ENCODE peak calls at places on chromosomes 13 and 19, in seven cellular contexts. One of them, this sample, is unnamed. For H3K4me1, the result is how much of the 10 kb centered on the place peaks cover.

GRCh38 chr19:53130506-53130905 is 2.2 kb downstream of the ZNF415 start:
- DNase-seq in CD8-positive, alpha-beta memory T cell: no peak
- DNase-seq in testis: no peak
- DNase-seq in cardiac muscle cell: no peak
- DNase-seq in uterus: no peak
- DNase-seq in mucosa of descending colon: no peak
- DNase-seq in lung: no peak
- DNase-seq in this sample: no peak

GRCh38 chr13:44191504-44192171 is 182.0 kb upstream of the SERP2 start:
- DNase-seq in CD8-positive, alpha-beta memory T cell: peak
- DNase-seq in testis: peak
- DNase-seq in cardiac muscle cell: peak
- DNase-seq in uterus: peak
- DNase-seq in mucosa of descending colon: no peak
- DNase-seq in lung: peak
- DNase-seq in this sample: peak

GRCh38 chr19:56942749-56943148 is 102.2 kb upstream of the PEG3 start:
- DNase-seq in CD8-positive, alpha-beta memory T cell: no peak
- DNase-seq in testis: peak
- DNase-seq in cardiac muscle cell: peak
- DNase-seq in uterus: no peak
- DNase-seq in mucosa of descending colon: no peak
- DNase-seq in lung: no peak
- DNase-seq in this sample: no peak

GRCh38 chr13:34011552-34012085 is 193.7 kb downstream of the RFC3 start:
- DNase-seq in CD8-positive, alpha-beta memory T cell: no peak
- DNase-seq in testis: no peak
- DNase-seq in cardiac muscle cell: no peak
- DNase-seq in uterus: no peak
- DNase-seq in mucosa of descending colon: no peak
- DNase-seq in lung: no peak
- DNase-seq in this sample: no peak

GRCh38 chr19:5298502-5298901 is 42.1 kb downstream of the PTPRS start:
- DNase-seq in CD8-positive, alpha-beta memory T cell: no peak
- DNase-seq in testis: no peak
- DNase-seq in cardiac muscle cell: no peak
- DNase-seq in uterus: no peak
- DNase-seq in mucosa of descending colon: no peak
- DNase-seq in lung: peak
- DNase-seq in this sample: no peak

GRCh38 chr19:38059897-38060296 is 152.9 kb downstream of the SIPA1L3 start:
- DNase-seq in CD8-positive, alpha-beta memory T cell: no peak
- DNase-seq in testis: no peak
- DNase-seq in cardiac muscle cell: peak
- DNase-seq in uterus: no peak
- DNase-seq in mucosa of descending colon: no peak
- DNase-seq in lung: no peak
- DNase-seq in this sample: no peak

GRCh38 chr19:38656171-38656981 is 8.9 kb downstream of the ACTN4 start:
- DNase-seq in CD8-positive, alpha-beta memory T cell: peak
- DNase-seq in testis: no peak
- DNase-seq in cardiac muscle cell: peak
- DNase-seq in uterus: no peak
- DNase-seq in mucosa of descending colon: no peak
- DNase-seq in lung: no peak
- DNase-seq in this sample: no peak

GRCh38 chr13:26679945-26680516 is 80.6 kb downstream of the GPR12 start:
- DNase-seq in CD8-positive, alpha-beta memory T cell: no peak
- DNase-seq in testis: no peak
- DNase-seq in cardiac muscle cell: no peak
- DNase-seq in uterus: no peak
- DNase-seq in mucosa of descending colon: no peak
- DNase-seq in lung: no peak
- DNase-seq in this sample: no peak

GRCh38 chr13:59842507-59842906 is 321.2 kb downstream of the DIAPH3 start:
- DNase-seq in CD8-positive, alpha-beta memory T cell: no peak
- DNase-seq in testis: no peak
- DNase-seq in cardiac muscle cell: no peak
- DNase-seq in uterus: no peak
- DNase-seq in mucosa of descending colon: no peak
- DNase-seq in lung: no peak
- DNase-seq in this sample: no peak

GRCh38 chr13:56424246-56424645 is 716.5 kb upstream of the PRR20A start:
- DNase-seq in CD8-positive, alpha-beta memory T cell: no peak
- DNase-seq in testis: no peak
- DNase-seq in cardiac muscle cell: no peak
- DNase-seq in uterus: no peak
- DNase-seq in mucosa of descending colon: no peak
- DNase-seq in lung: no peak
- DNase-seq in this sample: no peak

GRCh38 chr13:36344886-36345437 is 1.2 kb downstream of the SPART start:
- DNase-seq in CD8-positive, alpha-beta memory T cell: no peak
- DNase-seq in testis: peak
- DNase-seq in cardiac muscle cell: peak
- DNase-seq in uterus: no peak
- DNase-seq in mucosa of descending colon: no peak
- DNase-seq in lung: no peak
- DNase-seq in this sample: no peak

GRCh38 chr13:20814224-20814910 is 40.6 kb upstream of the EEF1AKMT1 start:
- DNase-seq in CD8-positive, alpha-beta memory T cell: no peak
- DNase-seq in testis: peak
- DNase-seq in cardiac muscle cell: peak
- DNase-seq in uterus: peak
- DNase-seq in mucosa of descending colon: peak
- DNase-seq in lung: peak
- DNase-seq in this sample: peak

GRCh38 chr19:28305513-28305912 is 907.4 kb downstream of the UQCRFS1 start:
- DNase-seq in CD8-positive, alpha-beta memory T cell: no peak
- DNase-seq in testis: no peak
- DNase-seq in cardiac muscle cell: no peak
- DNase-seq in uterus: no peak
- DNase-seq in mucosa of descending colon: no peak
- DNase-seq in lung: no peak
- DNase-seq in this sample: no peak

GRCh38 chr19:45306040-45306439 is 16.6 kb downstream of the CKM start:
- DNase-seq in CD8-positive, alpha-beta memory T cell: no peak
- DNase-seq in testis: no peak
- DNase-seq in cardiac muscle cell: no peak
- DNase-seq in uterus: no peak
- DNase-seq in mucosa of descending colon: no peak
- DNase-seq in lung: no peak
- DNase-seq in this sample: no peak

GRCh38 chr19:49210108-49210900 is 52.7 kb downstream of the TRPM4 start:
- DNase-seq in CD8-positive, alpha-beta memory T cell: no peak
- DNase-seq in testis: peak
- DNase-seq in cardiac muscle cell: peak
- DNase-seq in uterus: peak
- DNase-seq in mucosa of descending colon: peak
- DNase-seq in lung: no peak
- DNase-seq in this sample: no peak

GRCh38 chr19:2607712-2608601 is 94.5 kb downstream of the GNG7 start:
- DNase-seq in CD8-positive, alpha-beta memory T cell: peak
- DNase-seq in testis: no peak
- DNase-seq in cardiac muscle cell: no peak
- DNase-seq in uterus: no peak
- DNase-seq in mucosa of descending colon: peak
- DNase-seq in lung: no peak
- DNase-seq in this sample: no peak

GRCh38 chr19:45414468-45414867 is 8.0 kb downstream of the POLR1G start:
- DNase-seq in CD8-positive, alpha-beta memory T cell: no peak
- DNase-seq in testis: no peak
- DNase-seq in cardiac muscle cell: no peak
- DNase-seq in uterus: no peak
- DNase-seq in mucosa of descending colon: no peak
- DNase-seq in lung: no peak
- DNase-seq in this sample: no peak

GRCh38 chr13:98565726-98566577 is 11.0 kb downstream of the STK24 start:
- DNase-seq in CD8-positive, alpha-beta memory T cell: no peak
- DNase-seq in testis: no peak
- DNase-seq in cardiac muscle cell: peak
- DNase-seq in uterus: no peak
- DNase-seq in mucosa of descending colon: peak
- DNase-seq in lung: no peak
- DNase-seq in this sample: no peak

GRCh38 chr13:112248406-112248760 is 127.8 kb upstream of the SPACA7 start:
- DNase-seq in CD8-positive, alpha-beta memory T cell: no peak
- DNase-seq in testis: peak
- DNase-seq in cardiac muscle cell: no peak
- DNase-seq in uterus: no peak
- DNase-seq in mucosa of descending colon: no peak
- DNase-seq in lung: peak
- DNase-seq in this sample: peak

GRCh38 chr13:73492811-73493210 is 434.0 kb downstream of the KLF5 start:
- DNase-seq in CD8-positive, alpha-beta memory T cell: no peak
- DNase-seq in testis: no peak
- DNase-seq in cardiac muscle cell: no peak
- DNase-seq in uterus: no peak
- DNase-seq in mucosa of descending colon: no peak
- DNase-seq in lung: no peak
- DNase-seq in this sample: no peak

GRCh38 chr13:76020421-76020955 is 384.4 kb downstream of the LMO7 start:
- DNase-seq in CD8-positive, alpha-beta memory T cell: no peak
- DNase-seq in testis: no peak
- DNase-seq in cardiac muscle cell: no peak
- DNase-seq in uterus: no peak
- DNase-seq in mucosa of descending colon: no peak
- DNase-seq in lung: no peak
- DNase-seq in this sample: no peak

GRCh38 chr13:73998631-73999030 is 135.6 kb downstream of the KLF12 start:
- DNase-seq in CD8-positive, alpha-beta memory T cell: no peak
- DNase-seq in testis: no peak
- DNase-seq in cardiac muscle cell: no peak
- DNase-seq in uterus: no peak
- DNase-seq in mucosa of descending colon: no peak
- DNase-seq in lung: no peak
- DNase-seq in this sample: no peak

GRCh38 chr13:74687452-74688180 is 553.4 kb upstream of the KLF12 start:
- DNase-seq in CD8-positive, alpha-beta memory T cell: no peak
- DNase-seq in testis: no peak
- DNase-seq in cardiac muscle cell: no peak
- DNase-seq in uterus: no peak
- DNase-seq in mucosa of descending colon: no peak
- DNase-seq in lung: no peak
- DNase-seq in this sample: no peak

GRCh38 chr13:113402471-113403254 is 38.7 kb upstream of the GRTP1 start:
- DNase-seq in CD8-positive, alpha-beta memory T cell: no peak
- DNase-seq in testis: no peak
- DNase-seq in cardiac muscle cell: no peak
- DNase-seq in uterus: no peak
- DNase-seq in mucosa of descending colon: no peak
- DNase-seq in lung: no peak
- DNase-seq in this sample: no peak

GRCh38 chr19:53908933-53909415 is at the start of gene CACNG7:
- DNase-seq in CD8-positive, alpha-beta memory T cell: no peak
- DNase-seq in testis: no peak
- DNase-seq in cardiac muscle cell: peak
- DNase-seq in uterus: no peak
- DNase-seq in mucosa of descending colon: no peak
- DNase-seq in lung: no peak
- DNase-seq in this sample: no peak

GRCh38 chr13:40404967-40405716 is 261.3 kb downstream of the FOXO1 start:
- DNase-seq in CD8-positive, alpha-beta memory T cell: no peak
- DNase-seq in testis: no peak
- DNase-seq in cardiac muscle cell: no peak
- DNase-seq in uterus: no peak
- DNase-seq in mucosa of descending colon: no peak
- DNase-seq in lung: no peak
- DNase-seq in this sample: no peak

GRCh38 chr19:35408284-35409171 is 37.7 kb downstream of the GPR42 start:
- DNase-seq in CD8-positive, alpha-beta memory T cell: no peak
- DNase-seq in testis: no peak
- DNase-seq in cardiac muscle cell: no peak
- DNase-seq in uterus: no peak
- DNase-seq in mucosa of descending colon: no peak
- DNase-seq in lung: no peak
- DNase-seq in this sample: no peak

GRCh38 chr19:42198676-42199439 is 18.6 kb downstream of the DEDD2 start:
- DNase-seq in CD8-positive, alpha-beta memory T cell: peak
- DNase-seq in testis: no peak
- DNase-seq in cardiac muscle cell: no peak
- DNase-seq in uterus: no peak
- DNase-seq in mucosa of descending colon: peak
- DNase-seq in lung: no peak
- DNase-seq in this sample: no peak
- H3K4me1 ChIP-seq in CD8-positive, alpha-beta memory T cell: half or more
- H3K4me1 ChIP-seq in testis: under half
- H3K4me1 ChIP-seq in cardiac muscle cell: under half
- H3K4me1 ChIP-seq in uterus: under half
- H3K4me1 ChIP-seq in mucosa of descending colon: under half
- H3K4me1 ChIP-seq in lung: under half
- H3K4me1 ChIP-seq in this sample: under half

DNA sequence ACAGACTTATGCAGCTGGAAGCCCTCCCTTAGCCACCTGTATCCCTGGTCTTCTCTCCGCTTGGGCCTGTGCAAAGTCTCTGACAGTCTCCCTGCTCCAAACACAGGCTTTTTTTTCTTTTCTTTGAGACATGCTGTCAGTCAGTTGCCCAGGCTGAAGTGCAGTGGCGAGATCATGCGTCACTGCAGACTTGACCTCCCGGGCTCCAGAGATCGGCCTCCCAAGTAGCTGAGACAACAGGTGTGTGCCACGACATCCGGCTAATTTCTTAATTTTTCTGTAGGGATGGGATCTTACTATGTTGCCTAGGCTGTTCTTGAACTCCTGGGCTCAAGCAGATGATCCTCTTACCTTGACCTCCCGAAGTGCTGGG is 1.6 kb downstream of the MZF1 start:
- DNase-seq in CD8-positive, alpha-beta memory T cell: no peak
- DNase-seq in testis: no peak
- DNase-seq in cardiac muscle cell: no peak
- DNase-seq in uterus: peak
- DNase-seq in mucosa of descending colon: peak
- DNase-seq in lung: no peak
- DNase-seq in this sample: no peak
- H3K4me1 ChIP-seq in CD8-positive, alpha-beta memory T cell: under half
- H3K4me1 ChIP-seq in testis: under half
- H3K4me1 ChIP-seq in cardiac muscle cell: under half
- H3K4me1 ChIP-seq in uterus: under half
- H3K4me1 ChIP-seq in mucosa of descending colon: under half
- H3K4me1 ChIP-seq in lung: under half
- H3K4me1 ChIP-seq in this sample: under half

DNA sequence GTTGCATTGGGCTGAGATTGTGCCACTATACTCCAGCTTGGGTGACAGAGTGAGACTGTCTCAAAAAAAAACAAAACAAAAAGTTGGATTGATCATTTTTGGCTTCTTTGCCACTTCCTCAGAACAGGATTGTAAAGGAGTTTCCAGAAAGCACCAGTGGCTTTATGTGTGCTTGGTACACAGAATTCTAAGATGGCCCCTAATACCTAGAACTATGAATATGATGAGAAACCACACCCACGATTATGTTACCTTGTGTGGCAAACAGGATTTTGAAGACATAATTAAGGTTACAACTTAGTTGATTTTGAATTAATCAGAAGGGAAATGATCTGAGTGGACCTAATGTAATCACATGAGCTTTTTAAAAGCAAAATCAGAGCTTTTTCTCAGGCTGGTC is 26.5 kb downstream of the CEACAM1 start:
- DNase-seq in CD8-positive, alpha-beta memory T cell: no peak
- DNase-seq in testis: no peak
- DNase-seq in cardiac muscle cell: no peak
- DNase-seq in uterus: no peak
- DNase-seq in mucosa of descending colon: no peak
- DNase-seq in lung: no peak
- DNase-seq in this sample: no peak
- H3K4me1 ChIP-seq in CD8-positive, alpha-beta memory T cell: under half
- H3K4me1 ChIP-seq in testis: under half
- H3K4me1 ChIP-seq in cardiac muscle cell: under half
- H3K4me1 ChIP-seq in uterus: under half
- H3K4me1 ChIP-seq in mucosa of descending colon: under half
- H3K4me1 ChIP-seq in lung: under half
- H3K4me1 ChIP-seq in this sample: under half

GRCh38 chr19:1132625-1133383 is 29.0 kb downstream of the GPX4 start:
- DNase-seq in CD8-positive, alpha-beta memory T cell: peak
- DNase-seq in testis: no peak
- DNase-seq in cardiac muscle cell: peak
- DNase-seq in uterus: no peak
- DNase-seq in mucosa of descending colon: peak
- DNase-seq in lung: no peak
- DNase-seq in this sample: no peak
- H3K4me1 ChIP-seq in CD8-positive, alpha-beta memory T cell: under half
- H3K4me1 ChIP-seq in testis: under half
- H3K4me1 ChIP-seq in cardiac muscle cell: under half
- H3K4me1 ChIP-seq in uterus: under half
- H3K4me1 ChIP-seq in mucosa of descending colon: half or more
- H3K4me1 ChIP-seq in lung: under half
- H3K4me1 ChIP-seq in this sample: under half

This sample was measured in SJSA1.